ENCODE peak calls at places on chromosomes 1 and 21, in five cellular contexts. M is Karpas-422, S is PC-3, E is GM23248, K is SK-N-SH. A is an unnamed sample. For H3K9me2, the result is how much of the 10 kb centered on the place peaks cover.

GRCh38 chr1:99648107-99648506 is 2.2 kb downstream of the PALMD start:
- DNase-seq in M (no peak), S (peak), E (peak), K (peak), A (no peak)

GRCh38 chr1:44645466-44646244 is 28.6 kb downstream of the TMEM53 start:
- DNase-seq in M (no peak), S (no peak), E (peak), K (no peak), A (no peak)

GRCh38 chr1:245585252-245585959 is 430.6 kb downstream of the KIF26B start:
- DNase-seq in M (no peak), S (peak), E (peak), K (peak), A (no peak)

GRCh38 chr1:231940116-231940515 is 313.5 kb downstream of the DISC1 start:
- DNase-seq in M (no peak), S (no peak), E (no peak), K (no peak), A (no peak)

GRCh38 chr1:108190001-108190634 is 10.0 kb downstream of the SLC25A24 start:
- DNase-seq in M (peak), S (no peak), E (no peak), K (no peak), A (no peak)

GRCh38 chr21:16307256-16307655 is 577.5 kb downstream of the USP25 start:
- DNase-seq in M (no peak), S (no peak), E (no peak), K (no peak), A (no peak)

GRCh38 chr1:218537131-218537904 is 192.2 kb downstream of the TGFB2 start:
- DNase-seq in M (no peak), S (peak), E (peak), K (no peak), A (no peak)

GRCh38 chr1:13816016-13816760 is 116.2 kb downstream of the PRDM2 start:
- DNase-seq in M (no peak), S (no peak), E (no peak), K (no peak), A (no peak)

GRCh38 chr1:84434081-84434755 is 35.9 kb downstream of the DNASE2B start:
- DNase-seq in M (no peak), S (peak), E (no peak), K (no peak), A (no peak)

GRCh38 chr21:36549470-36549869 is 69.5 kb upstream of the CLDN14 start:
- DNase-seq in M (no peak), S (no peak), E (no peak), K (no peak), A (no peak)

GRCh38 chr1:160083968-160084770 is 2.8 kb downstream of the KCNJ9 start:
- DNase-seq in M (no peak), S (peak), E (peak), K (peak), A (peak)

GRCh38 chr21:39385299-39386145 is 36.6 kb upstream of the HMGN1 start:
- DNase-seq in M (peak), S (no peak), E (peak), K (peak), A (no peak)

GRCh38 chr1:23178414-23178813 is 9.8 kb upstream of the LUZP1 start:
- DNase-seq in M (no peak), S (no peak), E (peak), K (no peak), A (no peak)
- H2AFZ ChIP-seq in M (no peak), S (no peak), E (peak), K (peak), A (no peak)

GRCh38 chr1:235078480-235078803 is 50.2 kb downstream of the TOMM20 start:
- DNase-seq in M (no peak), S (no peak), E (no peak), K (no peak), A (no peak)
- H3K9ac ChIP-seq in M (no peak), S (peak), E (peak), K (no peak), A (peak)

DNA sequence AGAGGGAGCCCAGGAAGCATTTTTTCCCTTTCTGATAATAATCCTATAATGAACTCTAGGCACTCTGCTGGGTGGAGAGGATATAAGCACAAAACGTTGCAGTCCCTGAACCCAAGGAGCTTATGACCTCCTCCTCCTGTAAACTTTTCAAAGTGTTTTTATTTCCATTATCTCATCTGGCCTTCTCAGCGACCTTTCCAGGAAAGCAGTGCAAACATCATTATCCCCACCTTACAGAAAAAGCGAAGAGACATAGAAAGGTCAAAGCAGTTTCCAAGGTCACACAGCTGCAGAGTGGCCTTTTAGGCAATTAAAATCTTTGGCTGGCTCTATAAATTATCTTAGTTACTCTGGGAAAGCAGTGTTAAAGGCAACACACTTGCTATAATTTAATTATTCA is 63.8 kb downstream of the OLFML3 start:
- DNase-seq in M (no peak), S (no peak), E (no peak), K (no peak), A (no peak)
- H3K9me2 ChIP-seq in M (under half), S (under half), E (under half), K (under half), A (under half)

DNA sequence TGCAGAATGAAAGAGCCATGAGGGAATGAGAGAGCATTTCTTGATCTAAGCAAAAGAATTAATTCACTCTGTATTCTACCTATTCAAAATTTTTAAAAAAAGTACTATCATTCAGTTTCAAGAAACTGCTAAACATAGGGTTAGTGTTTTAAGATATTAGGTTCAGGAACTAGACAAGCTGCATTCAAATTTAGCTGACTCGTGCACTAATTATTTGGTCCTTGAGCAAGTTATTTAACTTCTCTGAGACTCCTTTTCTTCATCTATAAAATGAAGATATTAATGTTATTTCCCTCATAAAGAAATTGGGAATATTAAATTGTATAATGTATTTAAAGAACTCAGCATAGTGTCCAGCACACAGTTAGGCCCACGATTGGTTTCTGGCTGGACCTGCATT is 75.0 kb upstream of the USH2A start:
- DNase-seq in M (no peak), S (no peak), E (no peak), K (no peak), A (no peak)
- H2AFZ ChIP-seq in M (no peak), S (no peak), E (no peak), K (peak), A (no peak)

DNA sequence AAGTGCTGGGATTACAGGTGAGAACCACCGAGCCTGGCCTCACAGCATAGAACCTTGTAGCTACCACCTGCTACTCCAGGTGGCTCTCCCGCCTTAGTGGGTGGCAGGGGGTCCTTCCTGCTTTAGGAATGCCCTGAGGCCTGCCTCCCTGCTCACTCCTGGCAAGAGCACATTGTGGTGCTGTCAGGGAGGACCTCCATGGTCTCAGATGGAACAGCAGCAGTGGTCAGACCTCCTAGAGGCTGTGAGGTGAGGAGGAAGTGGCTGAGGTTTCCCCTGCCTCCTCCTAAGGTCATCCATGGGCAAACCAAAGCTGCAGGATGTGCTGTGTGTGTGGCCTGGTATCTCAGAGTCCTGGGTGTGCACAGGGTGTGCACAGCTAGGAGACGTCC is 6.7 kb downstream of the SOX13 start:
- DNase-seq in M (no peak), S (no peak), E (no peak), K (no peak), A (no peak)
- H3K9ac ChIP-seq in M (no peak), S (no peak), E (no peak), K (no peak), A (no peak)

GRCh38 chr1:184621262-184621661 is 133.4 kb downstream of the EDEM3 start:
- DNase-seq in M (no peak), S (no peak), E (peak), K (no peak), A (no peak)
- H3K9me2 ChIP-seq in M (under half), S (under half), E (under half), K (under half), A (under half)

GRCh38 chr1:189021577-189021976 is 1456.1 kb downstream of the BRINP3 start:
- DNase-seq in M (no peak), S (peak), E (no peak), K (no peak), A (no peak)
- H2AFZ ChIP-seq in M (no peak), S (no peak), E (no peak), K (no peak), A (no peak)

GRCh38 chr1:26360807-26361604 is 7.1 kb upstream of the CRYBG2 start:
- DNase-seq in M (no peak), S (no peak), E (no peak), K (peak), A (no peak)

GRCh38 chr1:26362331-26362730 is 8.4 kb upstream of the CRYBG2 start:
- DNase-seq in M (no peak), S (no peak), E (no peak), K (no peak), A (no peak)

GRCh38 chr1:26358411-26359384 is 4.8 kb upstream of the CRYBG2 start:
- DNase-seq in M (peak), S (peak), E (no peak), K (no peak), A (peak)

GRCh38 chr1:26361605-26362122 is 7.7 kb upstream of the CRYBG2 start:
- DNase-seq in M (no peak), S (no peak), E (no peak), K (peak), A (no peak)

DNA sequence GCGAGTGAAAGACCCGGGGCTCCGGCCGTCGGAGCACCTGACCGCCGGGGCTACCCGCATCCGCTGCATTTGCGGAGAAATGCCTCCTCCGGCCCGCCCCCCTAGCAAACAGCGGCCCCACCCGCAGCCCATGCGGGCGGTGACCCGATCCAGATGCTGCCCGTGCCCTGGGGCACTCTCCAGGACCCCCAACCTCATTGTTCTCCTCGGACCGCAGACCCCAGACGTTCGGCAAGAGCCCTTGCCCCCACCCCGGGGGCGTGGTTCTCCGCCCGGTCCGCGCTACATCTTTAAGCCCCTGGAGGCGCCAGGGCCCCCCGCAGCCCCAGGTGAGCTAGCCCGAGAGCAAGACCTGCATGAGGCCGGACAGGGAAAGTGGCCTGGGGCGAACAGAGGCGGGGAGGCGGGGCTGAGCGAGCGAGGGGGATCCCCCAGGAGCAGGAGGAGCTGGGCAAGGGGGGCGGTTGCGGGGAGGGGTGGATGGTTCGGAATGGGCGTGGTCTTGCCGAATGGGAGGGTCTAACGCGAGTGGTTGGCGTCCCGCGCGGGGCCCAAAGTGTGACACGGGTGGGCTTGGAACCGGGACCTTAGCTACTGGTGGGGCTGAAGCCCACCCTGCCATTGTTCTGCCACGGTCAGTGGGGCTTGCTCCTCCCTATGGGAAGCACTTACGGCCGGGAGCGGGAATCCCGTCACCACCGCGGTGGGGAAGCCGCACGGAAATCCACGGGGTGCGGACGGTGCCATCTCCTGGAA is 6.3 kb upstream of the CRYBG2 start:
- DNase-seq in M (no peak), S (no peak), E (no peak), K (peak), A (no peak)
- H3K9ac ChIP-seq in M (no peak), S (no peak), E (no peak), K (no peak), A (no peak)

GRCh38 chr1:152539901-152540300 is 25.6 kb downstream of the CRCT1 start:
- DNase-seq in M (no peak), S (no peak), E (no peak), K (no peak), A (no peak)
- H3K9me2 ChIP-seq in M (under half), S (under half), E (under half), K (under half), A (under half)